ENCODE peak calls at places on chromosomes 5 and 9, in ten cellular contexts. O is gastrocnemius medialis, M is glutamatergic neuron, B is K562, E is astrocyte of the spinal cord, U is RWPE1, H is AG09319, R is WTC11, C is activated B cell treated with CpG ODN at 0.5 μM for 24 hours, N is A549. I is an unnamed sample.

GRCh38 chr9:127887792-127888191 is 10.3 kb upstream of the AK1 start:
- DNase-seq in O (no peak), M (no peak), B (no peak), E (no peak), U (no peak), H (no peak), R (no peak), C (no peak), N (peak), I (peak)

GRCh38 chr9:89759563-89759962 is 154.8 kb downstream of the GADD45G start:
- DNase-seq in O (no peak), M (no peak), B (no peak), E (no peak), U (peak), H (no peak), R (no peak), C (no peak), N (no peak), I (no peak)

GRCh38 chr5:72224946-72225427 is 95.1 kb downstream of the MRPS27 start:
- DNase-seq in O (no peak), M (no peak), B (no peak), E (peak), U (no peak), H (no peak), R (no peak), C (no peak), N (no peak), I (no peak)

GRCh38 chr9:8653855-8654254 is 854.3 kb upstream of the DMAC1 start:
- DNase-seq in O (no peak), M (no peak), B (no peak), E (no peak), U (no peak), H (no peak), R (no peak), C (no peak), N (no peak), I (no peak)

GRCh38 chr5:112960316-112960715 is 16.3 kb upstream of the DCP2 start:
- DNase-seq in O (no peak), M (no peak), B (no peak), E (no peak), U (no peak), H (no peak), R (no peak), C (no peak), N (no peak), I (no peak)

GRCh38 chr9:16784002-16784401 is 86.5 kb downstream of the BNC2 start:
- DNase-seq in O (no peak), M (no peak), B (no peak), E (no peak), U (no peak), H (no peak), R (no peak), C (no peak), N (no peak), I (no peak)

GRCh38 chr9:96460877-96461276 is 10.9 kb downstream of the HABP4 start:
- DNase-seq in O (no peak), M (no peak), B (no peak), E (no peak), U (no peak), H (no peak), R (no peak), C (no peak), N (no peak), I (no peak)

GRCh38 chr5:112551437-112552018 is 132.5 kb upstream of the EPB41L4A start:
- DNase-seq in O (no peak), M (no peak), B (peak), E (peak), U (peak), H (no peak), R (no peak), C (no peak), N (peak), I (peak)

GRCh38 chr9:136467766-136468165 is 15.1 kb downstream of the SEC16A start:
- DNase-seq in O (no peak), M (no peak), B (no peak), E (no peak), U (no peak), H (no peak), R (no peak), C (no peak), N (no peak), I (no peak)

GRCh38 chr9:105064248-105065118 is 136.5 kb upstream of the ABCA1 start:
- DNase-seq in O (peak), M (peak), B (peak), E (peak), U (peak), H (peak), R (peak), C (no peak), N (peak), I (peak)

GRCh38 chr9:96604005-96604320 is 15.7 kb downstream of the CDC14B start:
- DNase-seq in O (peak), M (no peak), B (no peak), E (no peak), U (no peak), H (no peak), R (no peak), C (no peak), N (no peak), I (no peak)

GRCh38 chr9:4225291-4226119 is 74.4 kb downstream of the GLIS3 start:
- DNase-seq in O (no peak), M (no peak), B (no peak), E (peak), U (no peak), H (no peak), R (no peak), C (no peak), N (peak), I (no peak)
- TF ChIP-seq CTCF in O (no peak), M (no peak), B (no peak), E (peak), U (no peak), H (peak), R (no peak), C (no peak), N (peak), I (no peak)

GRCh38 chr5:2608391-2608790 is 143.1 kb downstream of the IRX2 start:
- DNase-seq in O (no peak), M (no peak), B (no peak), E (no peak), U (no peak), H (no peak), R (no peak), C (no peak), N (no peak), I (no peak)

GRCh38 chr5:2610986-2611385 is 140.5 kb downstream of the IRX2 start:
- DNase-seq in O (no peak), M (no peak), B (no peak), E (no peak), U (no peak), H (no peak), R (no peak), C (no peak), N (no peak), I (no peak)

GRCh38 chr5:2611561-2612096 is 139.8 kb downstream of the IRX2 start:
- DNase-seq in O (no peak), M (no peak), B (no peak), E (no peak), U (no peak), H (no peak), R (no peak), C (no peak), N (no peak), I (no peak)

GRCh38 chr5:2603176-2603575 is 148.3 kb downstream of the IRX2 start:
- DNase-seq in O (no peak), M (no peak), B (no peak), E (no peak), U (no peak), H (no peak), R (no peak), C (no peak), N (no peak), I (no peak)

DNA sequence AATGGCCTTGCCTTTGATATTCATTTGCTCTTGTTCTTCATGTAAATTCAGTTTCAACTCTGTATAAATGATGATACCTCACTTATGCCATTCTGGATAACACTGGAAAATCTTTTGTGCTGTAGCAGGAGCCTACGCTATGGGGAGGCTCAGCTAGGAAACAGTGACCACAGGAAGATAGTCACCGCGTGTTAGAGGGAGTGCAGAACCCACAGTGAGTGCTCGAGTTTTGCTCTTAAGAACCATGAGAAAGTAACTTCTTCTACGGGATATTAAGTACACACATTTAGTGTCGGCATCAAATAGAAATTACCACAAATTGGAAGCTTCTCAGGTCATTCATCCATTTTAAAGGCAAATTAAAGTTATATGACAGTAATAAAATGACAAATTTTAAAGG is 143.9 kb downstream of the IRX2 start:
- DNase-seq in O (no peak), M (no peak), B (no peak), E (no peak), U (no peak), H (no peak), R (no peak), C (no peak), N (no peak), I (no peak)
- TF ChIP-seq CTCF in O (no peak), M (no peak), B (no peak), E (no peak), U (no peak), H (no peak), R (no peak), C (no peak), N (no peak), I (no peak)

DNA sequence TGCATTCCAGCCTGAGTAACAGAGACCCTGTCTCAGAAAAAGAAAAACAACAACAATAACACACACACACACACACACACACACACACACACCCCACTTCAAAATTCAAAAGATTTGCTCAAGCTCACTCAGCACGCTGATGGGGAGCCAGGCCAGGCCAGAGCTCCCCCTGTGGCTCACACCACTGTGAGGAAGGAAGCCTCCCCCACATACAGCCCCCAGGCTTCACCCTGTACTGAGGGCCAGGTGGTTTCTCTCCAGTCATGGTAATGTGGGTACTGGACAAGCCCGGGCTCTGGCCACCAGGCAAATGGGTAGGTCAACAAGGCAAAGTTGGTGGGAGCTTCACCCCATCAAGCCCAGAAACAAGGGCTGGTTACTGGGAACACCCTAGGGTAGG is 19.0 kb downstream of the ATOX1 start:
- DNase-seq in O (no peak), M (no peak), B (no peak), E (peak), U (no peak), H (no peak), R (peak), C (no peak), N (no peak), I (no peak)
- TF ChIP-seq CTCF in O (no peak), M (no peak), B (no peak), E (no peak), U (no peak), H (no peak), R (no peak), C (no peak), N (no peak), I (no peak)

GRCh38 chr5:68444833-68445232 is 229.3 kb downstream of the PIK3R1 start:
- DNase-seq in O (no peak), M (no peak), B (no peak), E (no peak), U (no peak), H (no peak), R (no peak), C (no peak), N (no peak), I (no peak)
- TF ChIP-seq CTCF in O (no peak), M (no peak), B (no peak), E (no peak), U (no peak), H (no peak), R (no peak), C (no peak), N (no peak), I (no peak)

DNA sequence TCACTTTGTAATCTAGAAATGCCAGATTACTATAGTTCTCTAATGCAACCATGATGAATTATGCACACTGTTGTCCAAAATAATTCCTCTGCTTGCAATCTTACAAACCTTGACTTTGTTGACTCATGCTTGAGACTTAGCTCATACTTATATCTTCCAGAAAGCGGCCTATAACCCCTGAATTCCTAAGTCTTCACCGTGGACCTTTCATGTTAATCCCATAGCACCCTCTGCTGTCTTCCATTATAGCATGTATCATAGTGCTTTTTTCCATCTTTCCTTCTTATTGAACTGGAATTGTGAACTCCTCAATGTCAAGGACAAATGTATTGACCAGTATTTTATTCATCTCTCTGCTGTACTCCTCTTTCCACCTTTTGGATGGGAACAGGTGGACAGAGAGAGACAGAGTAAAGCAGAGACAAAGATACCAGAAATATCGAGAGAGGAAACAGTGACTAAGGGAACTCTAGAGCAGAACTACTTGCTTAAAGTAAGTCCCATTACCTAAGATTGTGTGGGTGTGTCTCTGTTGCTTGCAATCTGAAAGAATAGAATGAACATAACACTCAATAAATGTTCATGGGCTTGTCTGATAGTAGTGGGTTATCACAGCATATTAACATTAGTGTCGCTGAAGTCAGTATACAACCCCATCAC is 110.0 kb downstream of the LURAP1L start:
- DNase-seq in O (no peak), M (no peak), B (peak), E (peak), U (peak), H (peak), R (no peak), C (no peak), N (peak), I (no peak)
- TF ChIP-seq CTCF in O (peak), M (no peak), B (no peak), E (peak), U (peak), H (peak), R (no peak), C (no peak), N (peak), I (no peak)

GRCh38 chr9:31140316-31140715 is 1244.1 kb upstream of the ACO1 start:
- DNase-seq in O (no peak), M (no peak), B (no peak), E (peak), U (peak), H (no peak), R (no peak), C (no peak), N (peak), I (no peak)
- TF ChIP-seq CTCF in O (no peak), M (peak), B (no peak), E (peak), U (peak), H (no peak), R (peak), C (no peak), N (peak), I (peak)

GRCh38 chr9:137575725-137576411 is 2.9 kb downstream of the DPH7 start:
- DNase-seq in O (no peak), M (no peak), B (no peak), E (no peak), U (no peak), H (no peak), R (no peak), C (no peak), N (no peak), I (no peak)

GRCh38 chr9:137575382-137575724 is 3.4 kb downstream of the DPH7 start:
- DNase-seq in O (no peak), M (no peak), B (peak), E (no peak), U (no peak), H (no peak), R (no peak), C (no peak), N (no peak), I (no peak)

GRCh38 chr9:137574192-137574591 is 4.5 kb downstream of the DPH7 start:
- DNase-seq in O (no peak), M (no peak), B (no peak), E (no peak), U (no peak), H (no peak), R (no peak), C (no peak), N (no peak), I (no peak)

GRCh38 chr9:137569609-137570203 is 9.0 kb downstream of the DPH7 start:
- DNase-seq in O (no peak), M (no peak), B (no peak), E (no peak), U (no peak), H (no peak), R (no peak), C (no peak), N (no peak), I (no peak)

GRCh38 chr9:137570566-137570965 is 8.2 kb downstream of the DPH7 start:
- DNase-seq in O (no peak), M (no peak), B (no peak), E (no peak), U (no peak), H (no peak), R (no peak), C (no peak), N (no peak), I (no peak)
- TF ChIP-seq CTCF in O (no peak), M (no peak), B (no peak), E (no peak), U (no peak), H (no peak), R (no peak), C (no peak), N (no peak), I (no peak)

GRCh38 chr5:18990852-18991251 is 997.1 kb downstream of the CDH18 start:
- DNase-seq in O (no peak), M (no peak), B (no peak), E (no peak), U (no peak), H (no peak), R (no peak), C (no peak), N (no peak), I (no peak)

GRCh38 chr5:18987101-18987500 is 1000.9 kb downstream of the CDH18 start:
- DNase-seq in O (no peak), M (no peak), B (no peak), E (no peak), U (no peak), H (no peak), R (no peak), C (no peak), N (no peak), I (no peak)

DNA sequence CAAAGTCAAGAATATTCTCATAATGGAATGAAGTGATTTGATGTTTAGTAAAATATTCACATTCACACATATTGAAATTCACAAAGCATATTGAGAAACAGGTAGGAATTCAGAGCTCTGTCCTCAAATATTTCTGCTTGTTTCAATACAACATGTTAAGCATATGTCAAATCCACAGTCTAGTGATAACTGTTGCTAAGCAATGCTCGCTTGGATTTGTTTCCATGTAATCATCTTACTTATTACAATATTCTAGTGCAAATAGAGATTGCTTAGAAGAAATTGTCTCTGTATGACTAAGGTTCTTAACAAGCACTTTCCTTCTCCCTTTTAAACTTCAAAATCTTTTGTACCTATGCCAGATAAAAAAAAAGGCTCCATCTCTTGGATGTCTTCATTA is 995.7 kb downstream of the CDH18 start:
- DNase-seq in O (no peak), M (no peak), B (no peak), E (no peak), U (no peak), H (no peak), R (no peak), C (no peak), N (no peak), I (no peak)
- TF ChIP-seq CTCF in O (no peak), M (no peak), B (no peak), E (no peak), U (no peak), H (no peak), R (no peak), C (no peak), N (no peak), I (no peak)

GRCh38 chr9:22808876-22809275 is 362.3 kb downstream of the DMRTA1 start:
- DNase-seq in O (no peak), M (no peak), B (no peak), E (no peak), U (no peak), H (no peak), R (no peak), C (no peak), N (no peak), I (no peak)

GRCh38 chr9:22815246-22815645 is 368.6 kb downstream of the DMRTA1 start:
- DNase-seq in O (no peak), M (no peak), B (no peak), E (no peak), U (no peak), H (no peak), R (no peak), C (no peak), N (no peak), I (no peak)

GRCh38 chr9:22809371-22809770 is 362.7 kb downstream of the DMRTA1 start:
- DNase-seq in O (no peak), M (no peak), B (no peak), E (no peak), U (no peak), H (no peak), R (no peak), C (no peak), N (no peak), I (no peak)

GRCh38 chr9:22817181-22817580 is 370.6 kb downstream of the DMRTA1 start:
- DNase-seq in O (no peak), M (no peak), B (no peak), E (peak), U (no peak), H (no peak), R (no peak), C (no peak), N (no peak), I (no peak)

GRCh38 chr9:22813520-22813919 is 366.9 kb downstream of the DMRTA1 start:
- DNase-seq in O (no peak), M (no peak), B (no peak), E (peak), U (no peak), H (peak), R (no peak), C (no peak), N (peak), I (no peak)
- TF ChIP-seq CTCF in O (no peak), M (no peak), B (no peak), E (peak), U (peak), H (peak), R (no peak), C (no peak), N (no peak), I (peak)